ENCODE peak calls at places on chromosomes 13 and 19, in eight cellular contexts. U, A, X, L, Z, E, T and M are unnamed samples.

GRCh38 chr13:54536112-54536511 is 1507.5 kb downstream of the OLFM4 start:
- DNase-seq in X (no peak), Z (no peak), A (no peak), U (no peak), L (no peak), E (no peak), T (no peak), M (no peak)

GRCh38 chr19:38617283-38617763 is 430 bp downstream of the MAP4K1 start:
- DNase-seq in Z (no peak), X (no peak), T (no peak), E (no peak), U (no peak), L (no peak), A (no peak), M (no peak)

GRCh38 chr13:41802684-41803554 is 158.0 kb downstream of the VWA8 start:
- DNase-seq in A (no peak), X (no peak), U (no peak), L (no peak), T (no peak), Z (no peak), E (peak; percentile 15), M (no peak)

GRCh38 chr13:94384217-94384905 is 95.1 kb downstream of the DCT start:
- DNase-seq in Z (no peak), L (no peak), E (peak; percentile 24), U (no peak), T (no peak), X (no peak), A (no peak), M (no peak)

GRCh38 chr13:99436686-99437416 is 64.4 kb upstream of the TM9SF2 start:
- DNase-seq in U (peak; percentile 93), E (peak; percentile 72), L (peak; percentile 91), Z (peak; percentile 80), X (peak; percentile 82), T (peak; percentile 71), A (peak; percentile 46), M (peak; percentile 85)

GRCh38 chr13:51856027-51856736 is 5.6 kb upstream of the CCDC70 start:
- DNase-seq in E (no peak), L (no peak), Z (no peak), X (no peak), T (no peak), U (no peak), A (no peak), M (no peak)

GRCh38 chr13:88434953-88435352 is 763.8 kb downstream of the SLITRK5 start:
- DNase-seq in Z (no peak), E (no peak), T (no peak), X (no peak), U (no peak), A (no peak), L (no peak), M (no peak)

GRCh38 chr13:24286624-24287023 is 22.8 kb upstream of the C1QTNF9 start:
- DNase-seq in L (no peak), E (no peak), A (no peak), Z (no peak), U (no peak), T (no peak), X (no peak), M (no peak)

GRCh38 chr13:113001251-113002140 is 32.5 kb downstream of the MCF2L start:
- DNase-seq in L (no peak), T (no peak), Z (no peak), E (no peak), X (no peak), A (no peak), U (no peak), M (no peak)

GRCh38 chr19:38247734-38248268 is 8.4 kb downstream of the PPP1R14A start:
- DNase-seq in X (no peak), L (no peak), A (no peak), T (no peak), E (no peak), Z (no peak), U (no peak), M (no peak)

GRCh38 chr13:62357887-62358645 is 942.4 kb upstream of the PCDH20 start:
- DNase-seq in A (no peak), X (no peak), T (no peak), U (no peak), Z (no peak), L (no peak), E (peak; percentile 48), M (no peak)

GRCh38 chr13:76937416-76937815 is 10.9 kb upstream of the ACOD1 start:
- DNase-seq in A (no peak), X (no peak), E (peak; percentile 88), U (no peak), T (no peak), L (no peak), Z (no peak), M (no peak)

GRCh38 chr13:77833331-77833863 is 85.2 kb downstream of the EDNRB start:
- DNase-seq in A (no peak), U (no peak), Z (no peak), T (no peak), X (no peak), E (peak; percentile 84), L (no peak), M (no peak)

GRCh38 chr13:77574076-77574475 is 38.6 kb downstream of the SCEL start:
- DNase-seq in E (no peak), L (no peak), X (no peak), A (no peak), Z (no peak), T (no peak), U (no peak), M (no peak)

DNA sequence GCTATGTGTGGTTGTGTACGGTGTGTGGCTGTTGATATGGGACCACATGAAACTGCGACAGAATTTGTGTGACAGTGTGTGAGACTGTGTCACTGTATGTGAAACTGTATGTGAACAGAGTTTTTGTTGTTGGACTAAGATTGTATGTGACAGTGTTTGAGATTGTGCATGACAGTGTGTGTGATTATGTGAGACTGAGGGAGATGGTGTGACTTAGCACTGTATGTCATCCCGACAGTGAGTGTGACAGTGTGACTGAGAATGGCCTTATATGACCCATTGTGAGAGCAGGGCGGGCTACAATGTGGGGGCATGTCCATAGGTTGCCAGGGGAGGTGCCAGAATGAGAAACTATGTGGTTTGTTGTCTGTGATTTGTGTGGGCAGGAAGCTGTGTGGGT is 930 bp downstream of the ZNF583 start:
- DNase-seq in T (no peak), X (no peak), Z (no peak), E (no peak), A (no peak), U (no peak), L (no peak), M (no peak)
- H3K9me3 ChIP-seq in T (no peaks in the 10 kb centered on the region), X (peaks cover 76% of the 10 kb centered on the region), Z (no peaks in the 10 kb centered on the region), E (peaks cover 38% of the 10 kb centered on the region), A (peaks cover 23% of the 10 kb centered on the region), U (peaks cover 56% of the 10 kb centered on the region), L (peaks cover 69% of the 10 kb centered on the region), M (peaks cover 66% of the 10 kb centered on the region)

DNA sequence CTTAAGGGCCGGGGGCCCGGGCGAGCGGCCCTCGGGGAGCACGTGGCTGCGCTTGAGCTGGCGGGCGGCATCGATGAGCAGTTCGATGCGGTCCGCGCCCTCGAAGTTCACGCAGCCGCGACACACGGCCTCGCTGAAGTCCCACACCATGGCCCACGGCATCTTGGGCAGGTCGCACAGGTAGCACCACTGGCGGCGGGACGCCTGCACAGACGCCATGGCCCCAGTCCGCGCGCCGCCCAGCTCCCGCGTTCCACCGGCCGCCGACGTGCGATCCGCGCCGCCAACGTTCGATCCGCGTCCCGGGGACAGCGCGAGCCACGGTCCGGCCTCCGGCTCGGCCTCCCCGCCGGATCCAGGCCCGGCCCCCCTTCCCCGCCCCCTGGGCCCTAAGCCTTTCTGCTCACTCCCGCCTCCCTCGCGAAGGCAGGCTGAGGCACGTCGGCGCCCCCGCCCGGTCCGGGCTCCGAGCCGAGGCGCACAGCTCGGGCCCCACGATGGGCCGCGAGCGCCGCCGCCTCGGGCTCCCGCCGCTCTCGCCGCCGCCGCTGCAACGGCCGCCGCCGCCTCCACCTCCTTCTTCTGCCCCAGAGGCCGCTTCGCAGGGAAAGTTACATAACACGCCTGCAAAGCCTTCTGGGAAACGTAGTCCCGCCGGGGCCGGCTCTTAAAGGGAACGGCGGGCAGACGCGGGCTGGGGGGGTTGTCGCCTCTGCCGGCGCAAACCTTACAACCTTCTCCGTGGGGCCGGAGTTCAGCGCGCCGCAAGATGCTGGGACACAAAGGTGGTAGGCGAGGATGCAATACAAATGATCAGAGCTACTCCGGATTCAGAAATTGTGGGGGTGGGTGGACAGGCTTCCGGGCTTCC is at the start of gene IRF2BP1:
- DNase-seq in L (peak; percentile 95), Z (peak; percentile 93), T (peak; percentile 89), X (peak; percentile 91), A (peak; percentile 84), E (peak; percentile 81), U (peak; percentile 96), M (peak; percentile 94)
- TF ChIP-seq CTCF in L (no peak), Z (peak; percentile 36), T (no peak), X (no peak), A (peak; percentile 7), E (no peak), U (no peak), M (peak; percentile 7)

DNA sequence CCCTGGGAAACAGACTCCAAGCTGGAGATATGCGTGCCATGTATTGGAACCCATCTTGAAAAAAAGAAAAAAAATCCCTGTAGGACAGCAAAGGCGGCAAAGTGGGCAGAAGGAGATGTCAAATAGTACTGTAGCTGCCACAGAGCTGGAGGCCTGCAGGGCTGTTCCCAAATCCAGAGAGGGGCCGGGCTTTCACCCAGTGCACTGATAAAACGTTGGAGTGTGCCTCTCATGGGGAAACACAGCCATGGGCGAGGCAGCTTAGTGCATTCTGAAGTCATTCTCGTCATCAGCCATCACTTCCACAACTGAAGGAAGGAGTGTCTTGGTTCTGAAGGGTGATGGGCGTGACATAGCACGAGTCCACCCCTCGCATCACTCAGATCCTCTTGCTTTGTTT is 4.8 kb downstream of the SGCG start:
- DNase-seq in Z (no peak), T (no peak), E (no peak), L (no peak), A (no peak), X (no peak), U (no peak), M (no peak)
- H3K9me3 ChIP-seq in Z (no peaks in the 10 kb centered on the region), T (no peaks in the 10 kb centered on the region), E (no peaks in the 10 kb centered on the region), L (no peaks in the 10 kb centered on the region), A (no peaks in the 10 kb centered on the region), X (no peaks in the 10 kb centered on the region), U (no peaks in the 10 kb centered on the region), M (no peaks in the 10 kb centered on the region)

GRCh38 chr19:3216874-3217273 is 7.6 kb upstream of the CELF5 start:
- DNase-seq in T (no peak), U (no peak), X (no peak), E (no peak), A (no peak), L (no peak), Z (no peak), M (no peak)

GRCh38 chr19:3211191-3211590 is 13.3 kb upstream of the CELF5 start:
- DNase-seq in L (no peak), E (no peak), A (no peak), U (no peak), X (no peak), T (no peak), Z (no peak), M (no peak)

GRCh38 chr19:3208317-3209207 is 15.9 kb upstream of the CELF5 start:
- DNase-seq in L (no peak), T (no peak), U (no peak), A (no peak), X (no peak), E (no peak), Z (no peak), M (no peak)

GRCh38 chr19:3210347-3211017 is 14.0 kb upstream of the CELF5 start:
- DNase-seq in A (no peak), Z (peak; percentile 31), U (peak; percentile 72), X (peak; percentile 56), L (no peak), E (no peak), T (no peak), M (peak; percentile 46)

DNA sequence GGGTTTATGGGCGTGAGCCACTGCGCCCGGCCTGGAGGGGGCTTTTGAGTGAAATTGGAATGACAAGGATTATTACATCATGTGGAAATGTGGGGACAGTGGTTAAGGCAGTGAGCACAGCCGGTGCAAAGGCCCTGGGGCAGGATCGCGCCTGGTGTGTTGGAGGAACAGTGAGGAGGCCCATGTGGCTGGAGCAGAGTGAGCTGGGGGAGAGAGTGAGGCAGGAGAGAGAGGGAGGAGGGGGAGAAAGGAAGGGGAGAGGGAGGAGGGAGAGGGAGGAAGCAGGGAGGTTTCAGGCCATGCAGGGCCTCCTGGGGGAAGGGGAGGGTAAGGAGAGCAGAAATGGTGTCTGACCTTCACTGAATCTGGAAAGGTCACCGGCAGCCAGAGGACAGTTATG is 11.3 kb upstream of the CELF5 start:
- DNase-seq in E (no peak), T (no peak), L (no peak), A (no peak), Z (no peak), U (no peak), X (no peak), M (no peak)
- TF ChIP-seq CTCF in E (no peak), T (no peak), L (no peak), A (no peak), Z (no peak), U (no peak), X (no peak), M (no peak)